ENCODE peak calls at places on chromosome 5, in ten cellular contexts. L is GM12878, N is lower leg skin, X is adrenal gland, G is uterus, V is esophagus squamous epithelium, H is body of pancreas, K is tibial nerve, Y is thyroid gland, A is A549. T is an unnamed sample.
A peak's percentile ranks its signal among the peaks of the same experiment; 100 is the strongest.

GRCh38 chr5:1663186-1663585 is 136.5 kb downstream of the MRPL36 start:
- DNase-seq in H (no peak), V (no peak), L (no peak), K (no peak), N (peak; percentile 73), X (no peak), Y (no peak), A (no peak), G (no peak), T (no peak)

GRCh38 chr5:107330903-107331302 is 339.8 kb downstream of the EFNA5 start:
- DNase-seq in A (no peak), N (no peak), K (no peak), V (no peak), G (no peak), L (no peak), H (no peak), Y (no peak), X (no peak), T (no peak)

GRCh38 chr5:143471041-143471509 is 67.6 kb upstream of the NR3C1 start:
- DNase-seq in L (no peak), H (no peak), V (no peak), K (no peak), N (no peak), Y (no peak), A (no peak), X (no peak), G (no peak), T (no peak)

GRCh38 chr5:28009526-28010025 is 971.2 kb upstream of the CDH9 start:
- DNase-seq in A (no peak), H (no peak), Y (no peak), N (no peak), X (no peak), G (no peak), K (no peak), V (no peak), L (no peak), T (no peak)

GRCh38 chr5:107744418-107745330 is 73.9 kb upstream of the EFNA5 start:
- DNase-seq in N (no peak), A (no peak), L (no peak), H (no peak), G (no peak), K (no peak), V (no peak), X (no peak), Y (no peak), T (no peak)

GRCh38 chr5:138943615-138944173 is 68.6 kb upstream of the LRRTM2 start:
- DNase-seq in G (no peak), N (peak; percentile 59), A (no peak), H (peak; percentile 2), K (no peak), Y (no peak), X (peak; percentile 7), L (no peak), V (no peak), T (no peak)

GRCh38 chr5:58724992-58725391 is 142.1 kb downstream of the RAB3C start:
- DNase-seq in V (no peak), L (no peak), N (no peak), K (no peak), H (no peak), X (no peak), Y (no peak), A (no peak), G (no peak), T (no peak)

GRCh38 chr5:133698259-133698554 is 85.9 kb upstream of the FSTL4 start:
- DNase-seq in K (no peak), X (no peak), V (no peak), H (no peak), Y (no peak), N (peak; percentile 21), L (no peak), G (no peak), A (no peak), T (no peak)

GRCh38 chr5:42499016-42499415 is 75.8 kb downstream of the GHR start:
- DNase-seq in H (no peak), G (no peak), X (no peak), A (no peak), K (no peak), V (no peak), N (no peak), L (no peak), Y (no peak), T (no peak)

GRCh38 chr5:42500003-42500599 is 76.9 kb downstream of the GHR start:
- DNase-seq in L (no peak), G (no peak), X (peak; percentile 29), K (no peak), N (no peak), A (no peak), H (no peak), V (no peak), Y (no peak), T (no peak)

GRCh38 chr5:42507451-42508092 is 84.3 kb downstream of the GHR start:
- DNase-seq in X (no peak), N (no peak), H (no peak), K (no peak), Y (no peak), G (no peak), V (no peak), A (no peak), L (no peak), T (no peak)

GRCh38 chr5:42506662-42507061 is 83.4 kb downstream of the GHR start:
- DNase-seq in A (no peak), X (no peak), H (no peak), G (no peak), L (no peak), K (no peak), V (no peak), Y (no peak), N (no peak), T (no peak)

GRCh38 chr5:42502613-42503470 is 79.6 kb downstream of the GHR start:
- DNase-seq in A (no peak), X (no peak), V (no peak), H (no peak), K (no peak), Y (no peak), G (no peak), L (no peak), N (no peak), T (no peak)
- TF ChIP-seq POLR2A in A (no peak), X (no peak), V (no peak), H (no peak), K (no peak), Y (no peak), G (no peak), L (no peak), N (no peak), T (no peak)

DNA sequence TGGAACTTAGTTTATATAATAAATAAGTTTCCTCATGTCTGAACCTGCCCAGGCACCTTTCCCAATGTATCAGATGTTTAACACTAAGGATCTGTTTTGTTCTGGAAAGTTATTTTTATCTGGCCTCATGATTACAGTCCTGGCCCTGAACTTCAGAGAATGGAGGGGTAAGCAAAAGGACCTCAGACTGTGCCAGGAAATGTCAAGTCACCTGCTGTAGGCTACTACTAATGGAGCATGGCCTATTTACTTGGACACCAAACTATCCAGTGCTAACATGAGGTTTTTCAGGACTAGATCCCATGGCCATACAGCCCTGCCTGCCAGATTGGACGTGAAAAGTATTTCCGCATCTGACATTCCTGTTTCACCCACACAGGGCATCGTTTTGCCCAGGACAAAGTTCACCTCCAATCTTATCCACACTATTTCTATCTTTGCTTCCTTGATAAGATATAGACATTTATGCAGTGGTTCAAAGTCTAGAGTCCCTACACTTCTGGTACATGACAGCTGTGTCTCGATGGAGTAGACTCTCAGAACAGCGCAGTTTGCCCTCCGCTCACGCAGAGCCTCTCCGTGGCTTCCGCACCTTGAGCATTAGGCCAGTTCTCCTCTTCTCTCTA is at the start of gene BTNL8:
- DNase-seq in L (no peak), K (no peak), A (no peak), H (peak; percentile 42), X (peak; percentile 26), N (no peak), G (no peak), Y (no peak), V (no peak), T (no peak)
- TF ChIP-seq POLR2A in L (no peak), K (no peak), A (no peak), H (no peak), X (no peak), N (no peak), G (no peak), Y (no peak), V (no peak), T (no peak)

DNA sequence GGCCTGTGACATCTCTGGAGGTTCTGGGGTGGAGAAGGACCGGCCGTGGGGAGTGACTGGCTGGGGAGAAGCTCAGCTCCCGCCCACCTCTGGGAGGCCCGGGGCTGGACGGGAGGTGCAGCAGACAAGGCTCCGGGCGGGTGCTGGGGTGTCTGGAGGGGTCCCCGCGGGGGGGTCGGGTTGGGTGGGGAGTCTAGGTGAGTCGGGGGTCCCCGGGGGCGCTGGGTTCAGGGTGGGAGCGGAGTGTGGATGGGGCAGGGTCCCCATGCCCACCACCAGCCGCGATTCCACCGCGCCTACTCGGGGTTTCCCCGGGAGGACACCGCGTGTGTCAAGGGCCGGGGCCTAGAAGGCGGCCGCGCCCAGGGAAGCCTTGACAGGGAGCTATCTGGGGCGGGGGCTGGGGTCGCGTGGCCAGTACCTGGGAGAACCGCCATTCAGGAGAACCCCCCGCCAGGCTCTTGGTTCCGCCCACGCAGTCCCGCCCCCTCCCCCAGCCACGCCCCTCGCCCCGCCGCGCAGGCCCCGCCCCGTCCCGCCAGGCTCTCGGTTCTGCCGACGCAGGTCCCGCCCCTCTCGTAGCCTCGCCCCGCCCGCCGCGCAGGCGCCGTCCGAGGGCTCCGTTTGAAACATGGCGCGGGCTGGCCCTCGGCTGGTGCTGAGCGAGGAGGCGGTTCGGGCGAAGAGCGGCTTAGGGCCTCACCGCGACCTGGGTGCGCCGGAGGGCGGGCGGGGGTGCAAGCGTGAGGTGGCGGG is at the start of gene CEP72:
- DNase-seq in Y (peak; percentile 88), V (peak; percentile 29), K (peak; percentile 77), X (peak; percentile 85), H (peak; percentile 93), L (peak; percentile 40), G (peak; percentile 90), N (peak; percentile 98), A (peak; percentile 77), T (peak; percentile 93)
- TF ChIP-seq POLR2A in Y (no peak), V (no peak), K (no peak), X (no peak), H (no peak), L (peak; percentile 89), G (no peak), N (no peak), A (peak; percentile 63), T (peak; percentile 53)

GRCh38 chr5:150443242-150444075 is 6.1 kb downstream of the RPS14 start:
- DNase-seq in G (no peak), A (no peak), V (no peak), X (no peak), Y (no peak), N (no peak), K (no peak), H (no peak), L (no peak), T (no peak)

GRCh38 chr5:150442699-150443080 is 6.8 kb downstream of the RPS14 start:
- DNase-seq in K (no peak), N (no peak), X (no peak), L (no peak), A (no peak), H (no peak), G (no peak), V (no peak), Y (no peak), T (no peak)

GRCh38 chr5:150446583-150446982 is 3.0 kb downstream of the RPS14 start:
- DNase-seq in L (no peak), X (no peak), V (no peak), Y (no peak), N (no peak), K (no peak), A (no peak), H (no peak), G (no peak), T (no peak)

GRCh38 chr5:150446103-150446502 is 3.4 kb downstream of the RPS14 start:
- DNase-seq in A (no peak), V (no peak), G (no peak), Y (no peak), N (no peak), X (no peak), K (no peak), H (no peak), L (no peak), T (no peak)

DNA sequence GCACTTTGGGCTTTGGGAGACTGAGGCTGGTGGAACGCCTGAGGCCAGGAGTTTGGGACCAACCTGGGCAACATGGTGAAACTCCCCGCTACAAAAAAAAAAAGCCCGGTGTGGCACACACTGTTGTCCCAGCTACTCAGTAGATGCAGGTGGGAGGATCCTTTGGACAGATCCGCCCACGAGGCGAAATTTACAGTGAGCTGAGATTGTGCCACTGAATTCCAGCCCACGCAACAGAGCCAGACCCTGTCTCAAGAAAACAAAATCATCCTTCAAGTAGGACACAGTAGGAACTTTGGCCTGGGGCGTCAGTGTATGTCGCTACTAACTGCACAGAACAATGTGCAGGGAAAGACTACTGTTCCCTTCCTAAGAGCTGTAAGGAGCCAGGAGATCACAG is 4.8 kb downstream of the RPS14 start:
- DNase-seq in H (no peak), V (no peak), L (no peak), K (no peak), Y (no peak), A (no peak), N (no peak), G (no peak), X (no peak), T (no peak)
- TF ChIP-seq POLR2A in H (no peak), V (no peak), L (no peak), K (no peak), Y (no peak), A (no peak), N (no peak), G (no peak), X (no peak), T (no peak)

T was measured in GM12892.